ENCODE peak calls at places on chromosomes 13 and 19, in seven cellular contexts. J, G, M, P, Y, W and N are unnamed samples.

GRCh38 chr13:112901951-112902651 is 66.9 kb upstream of the MCF2L start:
- DNase-seq in J (no peak), Y (no peak), P (no peak), M (no peak), W (no peak), G (no peak), N (peak; percentile 44)

GRCh38 chr13:44884076-44884729 is 105.1 kb downstream of the NUFIP1 start:
- DNase-seq in G (no peak), M (no peak), J (no peak), P (peak; percentile 83), W (no peak), Y (no peak), N (no peak)

GRCh38 chr13:45068036-45069001 is 52.0 kb upstream of the GTF2F2 start:
- DNase-seq in P (no peak), M (no peak), Y (peak; percentile 62), W (no peak), J (no peak), G (no peak), N (no peak)

GRCh38 chr19:30327331-30327730 is 44.9 kb upstream of the ZNF536 start:
- DNase-seq in M (no peak), Y (no peak), G (no peak), W (no peak), J (no peak), P (no peak), N (no peak)

GRCh38 chr13:99295488-99296252 is 11.5 kb downstream of the GPR183 start:
- DNase-seq in M (no peak), P (no peak), J (no peak), W (no peak), G (no peak), Y (no peak), N (no peak)

GRCh38 chr19:2766594-2767372 is 16.3 kb downstream of the SGTA start:
- DNase-seq in M (no peak), G (no peak), P (no peak), Y (no peak), W (no peak), J (no peak), N (no peak)

GRCh38 chr13:98998831-98999634 is 21.2 kb upstream of the DOCK9 start:
- DNase-seq in G (no peak), M (no peak), P (peak; percentile 71), Y (no peak), W (no peak), J (no peak), N (no peak)

GRCh38 chr13:112392719-112393118 is 16.6 kb downstream of the SPACA7 start:
- DNase-seq in M (no peak), W (no peak), P (no peak), J (no peak), Y (no peak), G (no peak), N (no peak)

GRCh38 chr13:38785047-38785446 is 98.2 kb downstream of the FREM2 start:
- DNase-seq in Y (no peak), G (peak; percentile 57), P (no peak), W (no peak), M (no peak), J (no peak), N (no peak)